ENCODE peak calls at places on chromosomes 12 and 14, in six cellular contexts. One of them, this sample, is unnamed.

GRCh38 chr14:49767473-49768300 is at the start of gene KLHDC2:
- DNase-seq in IMR-90: peak
- DNase-seq in fibroblast of lung: peak
- DNase-seq in neuronal stem cell: peak
- DNase-seq in astrocyte: peak
- DNase-seq in neural progenitor cell: peak
- DNase-seq in this sample: peak

GRCh38 chr14:94461526-94462218 is 9.1 kb upstream of the SERPINA11 start:
- DNase-seq in IMR-90: no peak
- DNase-seq in fibroblast of lung: peak
- DNase-seq in neuronal stem cell: no peak
- DNase-seq in astrocyte: peak
- DNase-seq in neural progenitor cell: no peak
- DNase-seq in this sample: no peak

GRCh38 chr14:99100871-99101270 is 171.1 kb downstream of the BCL11B start:
- DNase-seq in IMR-90: no peak
- DNase-seq in fibroblast of lung: no peak
- DNase-seq in neuronal stem cell: no peak
- DNase-seq in astrocyte: no peak
- DNase-seq in neural progenitor cell: no peak
- DNase-seq in this sample: no peak

GRCh38 chr12:41943671-41944070 is 201.0 kb downstream of the GXYLT1 start:
- DNase-seq in IMR-90: no peak
- DNase-seq in fibroblast of lung: peak
- DNase-seq in neuronal stem cell: no peak
- DNase-seq in astrocyte: peak
- DNase-seq in neural progenitor cell: no peak
- DNase-seq in this sample: no peak

GRCh38 chr12:94289551-94290312 is 141.4 kb downstream of the PLXNC1 start:
- DNase-seq in IMR-90: peak
- DNase-seq in fibroblast of lung: peak
- DNase-seq in neuronal stem cell: no peak
- DNase-seq in astrocyte: peak
- DNase-seq in neural progenitor cell: peak
- DNase-seq in this sample: peak

GRCh38 chr12:52561880-52562449 is 9.0 kb upstream of the KRT71 start:
- DNase-seq in IMR-90: no peak
- DNase-seq in fibroblast of lung: no peak
- DNase-seq in neuronal stem cell: no peak
- DNase-seq in astrocyte: no peak
- DNase-seq in neural progenitor cell: peak
- DNase-seq in this sample: no peak

GRCh38 chr12:123011701-123012100 is 31.2 kb downstream of the ARL6IP4 start:
- DNase-seq in IMR-90: no peak
- DNase-seq in fibroblast of lung: no peak
- DNase-seq in neuronal stem cell: no peak
- DNase-seq in astrocyte: no peak
- DNase-seq in neural progenitor cell: no peak
- DNase-seq in this sample: no peak

GRCh38 chr14:105711841-105712460 is 185.6 kb downstream of the TMEM121 start:
- DNase-seq in IMR-90: no peak
- DNase-seq in fibroblast of lung: no peak
- DNase-seq in neuronal stem cell: no peak
- DNase-seq in astrocyte: no peak
- DNase-seq in neural progenitor cell: no peak
- DNase-seq in this sample: no peak

GRCh38 chr12:48736456-48736855 is 19.9 kb upstream of the CCNT1 start:
- DNase-seq in IMR-90: no peak
- DNase-seq in fibroblast of lung: no peak
- DNase-seq in neuronal stem cell: no peak
- DNase-seq in astrocyte: no peak
- DNase-seq in neural progenitor cell: no peak
- DNase-seq in this sample: no peak

GRCh38 chr12:95179011-95179410 is 38.3 kb downstream of the FGD6 start:
- DNase-seq in IMR-90: no peak
- DNase-seq in fibroblast of lung: peak
- DNase-seq in neuronal stem cell: no peak
- DNase-seq in astrocyte: peak
- DNase-seq in neural progenitor cell: no peak
- DNase-seq in this sample: no peak

DNA sequence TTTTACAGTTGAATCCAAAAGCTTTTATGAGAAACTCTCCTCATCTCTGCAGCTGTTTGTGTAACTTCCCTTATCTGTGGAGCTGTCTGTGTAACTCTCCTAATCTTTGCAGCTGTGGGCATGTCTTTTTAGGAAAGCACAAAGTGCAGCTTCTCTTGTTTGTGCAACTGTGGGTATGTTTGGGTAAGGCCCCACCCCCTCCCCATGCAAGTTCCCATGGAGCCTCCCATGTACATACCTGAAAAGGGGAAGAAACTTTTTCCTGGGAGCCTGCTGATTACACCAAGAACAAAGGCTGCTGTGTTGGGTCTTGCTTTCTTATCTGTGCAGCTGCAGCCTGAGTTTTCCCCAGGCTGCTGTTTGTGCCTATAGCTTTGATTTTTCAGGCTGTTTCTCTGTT is 42.7 kb upstream of the CDKN3 start:
- DNase-seq in IMR-90: no peak
- DNase-seq in fibroblast of lung: no peak
- DNase-seq in neuronal stem cell: no peak
- DNase-seq in astrocyte: no peak
- DNase-seq in neural progenitor cell: no peak
- DNase-seq in this sample: no peak
- H2AFZ ChIP-seq in IMR-90: no peak
- H2AFZ ChIP-seq in fibroblast of lung: no peak
- H2AFZ ChIP-seq in neuronal stem cell: no peak
- H2AFZ ChIP-seq in astrocyte: no peak
- H2AFZ ChIP-seq in neural progenitor cell: peak
- H2AFZ ChIP-seq in this sample: no peak

GRCh38 chr14:50943261-50943942 is 881 bp downstream of the PYGL start:
- DNase-seq in IMR-90: peak
- DNase-seq in fibroblast of lung: peak
- DNase-seq in neuronal stem cell: peak
- DNase-seq in astrocyte: peak
- DNase-seq in neural progenitor cell: peak
- DNase-seq in this sample: peak
- H2AFZ ChIP-seq in IMR-90: peak
- H2AFZ ChIP-seq in fibroblast of lung: peak
- H2AFZ ChIP-seq in neuronal stem cell: peak
- H2AFZ ChIP-seq in astrocyte: peak
- H2AFZ ChIP-seq in neural progenitor cell: peak
- H2AFZ ChIP-seq in this sample: peak

GRCh38 chr14:103258211-103258610 is 75.8 kb upstream of the EIF5 start:
- DNase-seq in IMR-90: no peak
- DNase-seq in fibroblast of lung: no peak
- DNase-seq in neuronal stem cell: no peak
- DNase-seq in astrocyte: no peak
- DNase-seq in neural progenitor cell: no peak
- DNase-seq in this sample: no peak

GRCh38 chr14:103255555-103255954 is 78.5 kb upstream of the EIF5 start:
- DNase-seq in IMR-90: no peak
- DNase-seq in fibroblast of lung: no peak
- DNase-seq in neuronal stem cell: no peak
- DNase-seq in astrocyte: no peak
- DNase-seq in neural progenitor cell: no peak
- DNase-seq in this sample: no peak

GRCh38 chr14:103259184-103259583 is 74.9 kb upstream of the EIF5 start:
- DNase-seq in IMR-90: no peak
- DNase-seq in fibroblast of lung: no peak
- DNase-seq in neuronal stem cell: no peak
- DNase-seq in astrocyte: no peak
- DNase-seq in neural progenitor cell: no peak
- DNase-seq in this sample: no peak

GRCh38 chr14:103256406-103256805 is 77.6 kb upstream of the EIF5 start:
- DNase-seq in IMR-90: no peak
- DNase-seq in fibroblast of lung: no peak
- DNase-seq in neuronal stem cell: no peak
- DNase-seq in astrocyte: no peak
- DNase-seq in neural progenitor cell: no peak
- DNase-seq in this sample: no peak

GRCh38 chr14:103257211-103257962 is 76.7 kb upstream of the EIF5 start:
- DNase-seq in IMR-90: peak
- DNase-seq in fibroblast of lung: peak
- DNase-seq in neuronal stem cell: no peak
- DNase-seq in astrocyte: peak
- DNase-seq in neural progenitor cell: no peak
- DNase-seq in this sample: no peak
- H2AFZ ChIP-seq in IMR-90: no peak
- H2AFZ ChIP-seq in fibroblast of lung: no peak
- H2AFZ ChIP-seq in neuronal stem cell: no peak
- H2AFZ ChIP-seq in astrocyte: no peak
- H2AFZ ChIP-seq in neural progenitor cell: no peak
- H2AFZ ChIP-seq in this sample: no peak

GRCh38 chr12:115833704-115834103 is 443.8 kb downstream of the MED13L start:
- DNase-seq in IMR-90: no peak
- DNase-seq in fibroblast of lung: no peak
- DNase-seq in neuronal stem cell: no peak
- DNase-seq in astrocyte: no peak
- DNase-seq in neural progenitor cell: no peak
- DNase-seq in this sample: no peak
- H2AFZ ChIP-seq in IMR-90: no peak
- H2AFZ ChIP-seq in fibroblast of lung: no peak
- H2AFZ ChIP-seq in neuronal stem cell: no peak
- H2AFZ ChIP-seq in astrocyte: no peak
- H2AFZ ChIP-seq in neural progenitor cell: no peak
- H2AFZ ChIP-seq in this sample: no peak

DNA sequence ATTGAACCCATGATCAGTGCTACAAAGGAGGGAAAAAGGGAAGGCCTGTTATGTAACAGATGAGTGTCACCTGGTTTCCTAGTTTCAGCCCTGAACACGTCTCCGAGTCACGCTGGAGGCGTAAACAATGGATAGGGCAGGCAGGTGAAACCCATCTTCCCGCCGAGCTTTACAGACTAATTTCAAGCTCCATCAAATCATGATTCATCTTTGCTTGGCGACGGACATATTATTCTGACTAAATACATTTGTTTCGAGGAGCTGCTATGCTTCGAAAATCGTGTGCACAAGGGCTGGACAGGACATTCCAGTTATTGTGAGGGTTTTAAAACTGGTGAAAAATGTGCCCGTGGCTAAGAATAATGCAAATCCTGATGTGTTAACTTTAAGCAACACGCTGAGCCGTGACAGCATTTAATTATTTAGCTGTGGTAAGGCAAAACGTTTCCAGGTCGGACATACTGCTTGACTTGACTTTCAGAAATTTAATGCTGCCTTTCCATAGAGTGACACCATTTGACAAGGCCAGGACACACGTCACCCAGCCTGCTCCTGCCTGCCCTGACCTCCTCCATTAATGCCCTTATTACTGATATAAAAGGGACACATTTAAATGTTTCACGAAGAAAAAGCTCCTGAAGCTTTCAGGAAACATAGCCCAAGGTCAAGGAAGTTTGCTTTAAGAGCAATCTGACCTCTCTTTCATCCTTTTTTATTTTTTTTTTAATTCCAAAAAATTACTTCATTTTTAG is 1203.5 kb upstream of the TMEM132C start:
- DNase-seq in IMR-90: no peak
- DNase-seq in fibroblast of lung: peak
- DNase-seq in neuronal stem cell: no peak
- DNase-seq in astrocyte: peak
- DNase-seq in neural progenitor cell: no peak
- DNase-seq in this sample: no peak
- H2AFZ ChIP-seq in IMR-90: no peak
- H2AFZ ChIP-seq in fibroblast of lung: no peak
- H2AFZ ChIP-seq in neuronal stem cell: no peak
- H2AFZ ChIP-seq in astrocyte: no peak
- H2AFZ ChIP-seq in neural progenitor cell: no peak
- H2AFZ ChIP-seq in this sample: no peak

GRCh38 chr14:92794961-92795360 is 856 bp downstream of the GOLGA5 start:
- DNase-seq in IMR-90: no peak
- DNase-seq in fibroblast of lung: no peak
- DNase-seq in neuronal stem cell: no peak
- DNase-seq in astrocyte: no peak
- DNase-seq in neural progenitor cell: no peak
- DNase-seq in this sample: no peak
- H2AFZ ChIP-seq in IMR-90: peak
- H2AFZ ChIP-seq in fibroblast of lung: no peak
- H2AFZ ChIP-seq in neuronal stem cell: peak
- H2AFZ ChIP-seq in astrocyte: no peak
- H2AFZ ChIP-seq in neural progenitor cell: no peak
- H2AFZ ChIP-seq in this sample: no peak

GRCh38 chr14:81166126-81166525 is 54.6 kb downstream of the GTF2A1 start:
- DNase-seq in IMR-90: no peak
- DNase-seq in fibroblast of lung: no peak
- DNase-seq in neuronal stem cell: no peak
- DNase-seq in astrocyte: no peak
- DNase-seq in neural progenitor cell: no peak
- DNase-seq in this sample: no peak
- H2AFZ ChIP-seq in IMR-90: no peak
- H2AFZ ChIP-seq in fibroblast of lung: no peak
- H2AFZ ChIP-seq in neuronal stem cell: no peak
- H2AFZ ChIP-seq in astrocyte: no peak
- H2AFZ ChIP-seq in neural progenitor cell: no peak
- H2AFZ ChIP-seq in this sample: no peak

GRCh38 chr12:57726884-57727757 is 11.4 kb downstream of the AGAP2 start:
- DNase-seq in IMR-90: no peak
- DNase-seq in fibroblast of lung: peak
- DNase-seq in neuronal stem cell: no peak
- DNase-seq in astrocyte: peak
- DNase-seq in neural progenitor cell: peak
- DNase-seq in this sample: peak
- H2AFZ ChIP-seq in IMR-90: peak
- H2AFZ ChIP-seq in fibroblast of lung: peak
- H2AFZ ChIP-seq in neuronal stem cell: no peak
- H2AFZ ChIP-seq in astrocyte: peak
- H2AFZ ChIP-seq in neural progenitor cell: peak
- H2AFZ ChIP-seq in this sample: peak

This sample was measured in endothelial cell of umbilical vein.